ENCODE peak calls at places on chromosomes 5 and 9, in ten cellular contexts. One of them, this sample, is unnamed.

GRCh38 chr5:35369965-35370790 is 139.9 kb upstream of the PRLR start:
- DNase-seq in COLO829: peak; percentile 8
- DNase-seq in NCI-H2029 treated with DMSO at 0.1 percent for 48 hours: no peak
- DNase-seq in cardiac muscle cell: no peak
- DNase-seq in heart right ventricle: no peak
- DNase-seq in GM13976: no peak
- DNase-seq in smooth muscle cell of the brain vasculature: no peak
- DNase-seq in stimulated activated CD8-positive, alpha-beta memory T cell treated with anti-CD3 and anti-CD28 coated beads, Interleukin-12 subunit alpha, Interleukin-12 subunit beta, amount 100 ng/mL, for 4 hours: no peak
- DNase-seq in amniotic epithelial cell: peak; percentile 32
- DNase-seq in HFFc6: no peak
- DNase-seq in this sample: no peak

GRCh38 chr5:130520211-130520610 is 615.9 kb downstream of the CHSY3 start:
- DNase-seq in GM13976: no peak
- DNase-seq in cardiac muscle cell: no peak
- DNase-seq in smooth muscle cell of the brain vasculature: no peak
- DNase-seq in amniotic epithelial cell: peak; percentile 32
- DNase-seq in heart right ventricle: no peak
- DNase-seq in COLO829: no peak
- DNase-seq in stimulated activated CD8-positive, alpha-beta memory T cell treated with anti-CD3 and anti-CD28 coated beads, Interleukin-12 subunit alpha, Interleukin-12 subunit beta, amount 100 ng/mL, for 4 hours: no peak
- DNase-seq in HFFc6: no peak
- DNase-seq in NCI-H2029 treated with DMSO at 0.1 percent for 48 hours: no peak
- DNase-seq in this sample: no peak

GRCh38 chr9:14831661-14832060 is 78.6 kb downstream of the FREM1 start:
- DNase-seq in stimulated activated CD8-positive, alpha-beta memory T cell treated with anti-CD3 and anti-CD28 coated beads, Interleukin-12 subunit alpha, Interleukin-12 subunit beta, amount 100 ng/mL, for 4 hours: no peak
- DNase-seq in heart right ventricle: no peak
- DNase-seq in NCI-H2029 treated with DMSO at 0.1 percent for 48 hours: no peak
- DNase-seq in smooth muscle cell of the brain vasculature: no peak
- DNase-seq in cardiac muscle cell: no peak
- DNase-seq in GM13976: no peak
- DNase-seq in amniotic epithelial cell: no peak
- DNase-seq in COLO829: no peak
- DNase-seq in HFFc6: no peak
- DNase-seq in this sample: no peak

GRCh38 chr9:22623236-22623635 is 176.6 kb downstream of the DMRTA1 start:
- DNase-seq in HFFc6: no peak
- DNase-seq in amniotic epithelial cell: no peak
- DNase-seq in stimulated activated CD8-positive, alpha-beta memory T cell treated with anti-CD3 and anti-CD28 coated beads, Interleukin-12 subunit alpha, Interleukin-12 subunit beta, amount 100 ng/mL, for 4 hours: no peak
- DNase-seq in GM13976: no peak
- DNase-seq in COLO829: no peak
- DNase-seq in NCI-H2029 treated with DMSO at 0.1 percent for 48 hours: no peak
- DNase-seq in heart right ventricle: no peak
- DNase-seq in cardiac muscle cell: no peak
- DNase-seq in smooth muscle cell of the brain vasculature: no peak
- DNase-seq in this sample: no peak

GRCh38 chr9:81035171-81035570 is 654.2 kb downstream of the TLE1 start:
- DNase-seq in NCI-H2029 treated with DMSO at 0.1 percent for 48 hours: no peak
- DNase-seq in stimulated activated CD8-positive, alpha-beta memory T cell treated with anti-CD3 and anti-CD28 coated beads, Interleukin-12 subunit alpha, Interleukin-12 subunit beta, amount 100 ng/mL, for 4 hours: no peak
- DNase-seq in HFFc6: peak; percentile 52
- DNase-seq in COLO829: peak; percentile 66
- DNase-seq in heart right ventricle: no peak
- DNase-seq in smooth muscle cell of the brain vasculature: no peak
- DNase-seq in cardiac muscle cell: no peak
- DNase-seq in amniotic epithelial cell: peak; percentile 98
- DNase-seq in GM13976: no peak
- DNase-seq in this sample: no peak

GRCh38 chr5:16913840-16914435 is 22.1 kb downstream of the MYO10 start:
- DNase-seq in amniotic epithelial cell: no peak
- DNase-seq in NCI-H2029 treated with DMSO at 0.1 percent for 48 hours: no peak
- DNase-seq in HFFc6: no peak
- DNase-seq in COLO829: no peak
- DNase-seq in GM13976: no peak
- DNase-seq in cardiac muscle cell: no peak
- DNase-seq in heart right ventricle: no peak
- DNase-seq in smooth muscle cell of the brain vasculature: no peak
- DNase-seq in stimulated activated CD8-positive, alpha-beta memory T cell treated with anti-CD3 and anti-CD28 coated beads, Interleukin-12 subunit alpha, Interleukin-12 subunit beta, amount 100 ng/mL, for 4 hours: no peak
- DNase-seq in this sample: no peak

GRCh38 chr5:112823656-112824055 is 37.4 kb upstream of the SRP19 start:
- DNase-seq in COLO829: no peak
- DNase-seq in HFFc6: no peak
- DNase-seq in cardiac muscle cell: no peak
- DNase-seq in NCI-H2029 treated with DMSO at 0.1 percent for 48 hours: no peak
- DNase-seq in heart right ventricle: no peak
- DNase-seq in amniotic epithelial cell: no peak
- DNase-seq in GM13976: no peak
- DNase-seq in stimulated activated CD8-positive, alpha-beta memory T cell treated with anti-CD3 and anti-CD28 coated beads, Interleukin-12 subunit alpha, Interleukin-12 subunit beta, amount 100 ng/mL, for 4 hours: no peak
- DNase-seq in smooth muscle cell of the brain vasculature: no peak
- DNase-seq in this sample: no peak

GRCh38 chr9:19998153-19998552 is 209.3 kb upstream of the SLC24A2 start:
- DNase-seq in GM13976: no peak
- DNase-seq in cardiac muscle cell: no peak
- DNase-seq in HFFc6: peak; percentile 8
- DNase-seq in stimulated activated CD8-positive, alpha-beta memory T cell treated with anti-CD3 and anti-CD28 coated beads, Interleukin-12 subunit alpha, Interleukin-12 subunit beta, amount 100 ng/mL, for 4 hours: no peak
- DNase-seq in smooth muscle cell of the brain vasculature: no peak
- DNase-seq in amniotic epithelial cell: peak; percentile 12
- DNase-seq in heart right ventricle: no peak
- DNase-seq in NCI-H2029 treated with DMSO at 0.1 percent for 48 hours: no peak
- DNase-seq in COLO829: peak; percentile 13
- DNase-seq in this sample: no peak

GRCh38 chr5:57277085-57277484 is 103.2 kb downstream of the GPBP1 start:
- DNase-seq in amniotic epithelial cell: peak; percentile 36
- DNase-seq in cardiac muscle cell: no peak
- DNase-seq in NCI-H2029 treated with DMSO at 0.1 percent for 48 hours: no peak
- DNase-seq in GM13976: no peak
- DNase-seq in stimulated activated CD8-positive, alpha-beta memory T cell treated with anti-CD3 and anti-CD28 coated beads, Interleukin-12 subunit alpha, Interleukin-12 subunit beta, amount 100 ng/mL, for 4 hours: no peak
- DNase-seq in heart right ventricle: no peak
- DNase-seq in HFFc6: peak; percentile 11
- DNase-seq in COLO829: no peak
- DNase-seq in smooth muscle cell of the brain vasculature: peak; percentile 15
- DNase-seq in this sample: peak; percentile 33

GRCh38 chr5:158874814-158875213 is 224.9 kb downstream of the EBF1 start:
- DNase-seq in amniotic epithelial cell: no peak
- DNase-seq in cardiac muscle cell: no peak
- DNase-seq in NCI-H2029 treated with DMSO at 0.1 percent for 48 hours: no peak
- DNase-seq in smooth muscle cell of the brain vasculature: no peak
- DNase-seq in COLO829: no peak
- DNase-seq in GM13976: no peak
- DNase-seq in heart right ventricle: no peak
- DNase-seq in stimulated activated CD8-positive, alpha-beta memory T cell treated with anti-CD3 and anti-CD28 coated beads, Interleukin-12 subunit alpha, Interleukin-12 subunit beta, amount 100 ng/mL, for 4 hours: no peak
- DNase-seq in HFFc6: no peak
- DNase-seq in this sample: peak; percentile 27

GRCh38 chr5:39024005-39024404 is 50.2 kb downstream of the RICTOR start:
- DNase-seq in stimulated activated CD8-positive, alpha-beta memory T cell treated with anti-CD3 and anti-CD28 coated beads, Interleukin-12 subunit alpha, Interleukin-12 subunit beta, amount 100 ng/mL, for 4 hours: no peak
- DNase-seq in NCI-H2029 treated with DMSO at 0.1 percent for 48 hours: no peak
- DNase-seq in HFFc6: no peak
- DNase-seq in GM13976: no peak
- DNase-seq in heart right ventricle: no peak
- DNase-seq in amniotic epithelial cell: peak; percentile 42
- DNase-seq in COLO829: no peak
- DNase-seq in smooth muscle cell of the brain vasculature: no peak
- DNase-seq in cardiac muscle cell: no peak
- DNase-seq in this sample: peak; percentile 52

GRCh38 chr5:130652178-130652577 is 512.9 kb downstream of the HINT1 start:
- DNase-seq in GM13976: no peak
- DNase-seq in HFFc6: no peak
- DNase-seq in smooth muscle cell of the brain vasculature: peak; percentile 17
- DNase-seq in cardiac muscle cell: no peak
- DNase-seq in stimulated activated CD8-positive, alpha-beta memory T cell treated with anti-CD3 and anti-CD28 coated beads, Interleukin-12 subunit alpha, Interleukin-12 subunit beta, amount 100 ng/mL, for 4 hours: no peak
- DNase-seq in NCI-H2029 treated with DMSO at 0.1 percent for 48 hours: no peak
- DNase-seq in amniotic epithelial cell: peak; percentile 78
- DNase-seq in COLO829: no peak
- DNase-seq in heart right ventricle: no peak
- DNase-seq in this sample: no peak

GRCh38 chr9:133031496-133031911 is 707 bp downstream of the GTF3C5 start:
- DNase-seq in cardiac muscle cell: no peak
- DNase-seq in stimulated activated CD8-positive, alpha-beta memory T cell treated with anti-CD3 and anti-CD28 coated beads, Interleukin-12 subunit alpha, Interleukin-12 subunit beta, amount 100 ng/mL, for 4 hours: no peak
- DNase-seq in HFFc6: no peak
- DNase-seq in GM13976: no peak
- DNase-seq in heart right ventricle: no peak
- DNase-seq in COLO829: no peak
- DNase-seq in smooth muscle cell of the brain vasculature: no peak
- DNase-seq in amniotic epithelial cell: no peak
- DNase-seq in NCI-H2029 treated with DMSO at 0.1 percent for 48 hours: no peak
- DNase-seq in this sample: no peak

GRCh38 chr9:91034976-91035824 is 233.6 kb downstream of the SYK start:
- DNase-seq in amniotic epithelial cell: no peak
- DNase-seq in COLO829: no peak
- DNase-seq in smooth muscle cell of the brain vasculature: no peak
- DNase-seq in heart right ventricle: no peak
- DNase-seq in stimulated activated CD8-positive, alpha-beta memory T cell treated with anti-CD3 and anti-CD28 coated beads, Interleukin-12 subunit alpha, Interleukin-12 subunit beta, amount 100 ng/mL, for 4 hours: no peak
- DNase-seq in NCI-H2029 treated with DMSO at 0.1 percent for 48 hours: no peak
- DNase-seq in cardiac muscle cell: no peak
- DNase-seq in HFFc6: no peak
- DNase-seq in GM13976: peak; percentile 39
- DNase-seq in this sample: no peak

GRCh38 chr9:20524776-20525175 is 97.5 kb downstream of the MLLT3 start:
- DNase-seq in amniotic epithelial cell: no peak
- DNase-seq in smooth muscle cell of the brain vasculature: no peak
- DNase-seq in GM13976: no peak
- DNase-seq in heart right ventricle: no peak
- DNase-seq in COLO829: no peak
- DNase-seq in NCI-H2029 treated with DMSO at 0.1 percent for 48 hours: no peak
- DNase-seq in stimulated activated CD8-positive, alpha-beta memory T cell treated with anti-CD3 and anti-CD28 coated beads, Interleukin-12 subunit alpha, Interleukin-12 subunit beta, amount 100 ng/mL, for 4 hours: no peak
- DNase-seq in cardiac muscle cell: no peak
- DNase-seq in HFFc6: no peak
- DNase-seq in this sample: no peak

GRCh38 chr5:139752506-139753350 is 42.9 kb upstream of the PSD2 start:
- DNase-seq in NCI-H2029 treated with DMSO at 0.1 percent for 48 hours: no peak
- DNase-seq in heart right ventricle: no peak
- DNase-seq in amniotic epithelial cell: peak; percentile 54
- DNase-seq in HFFc6: peak; percentile 25
- DNase-seq in cardiac muscle cell: no peak
- DNase-seq in COLO829: no peak
- DNase-seq in GM13976: no peak
- DNase-seq in stimulated activated CD8-positive, alpha-beta memory T cell treated with anti-CD3 and anti-CD28 coated beads, Interleukin-12 subunit alpha, Interleukin-12 subunit beta, amount 100 ng/mL, for 4 hours: no peak
- DNase-seq in smooth muscle cell of the brain vasculature: no peak
- DNase-seq in this sample: no peak

GRCh38 chr9:75941577-75942311 is 51.3 kb downstream of the PCSK5 start:
- DNase-seq in heart right ventricle: no peak
- DNase-seq in GM13976: no peak
- DNase-seq in stimulated activated CD8-positive, alpha-beta memory T cell treated with anti-CD3 and anti-CD28 coated beads, Interleukin-12 subunit alpha, Interleukin-12 subunit beta, amount 100 ng/mL, for 4 hours: no peak
- DNase-seq in smooth muscle cell of the brain vasculature: no peak
- DNase-seq in cardiac muscle cell: no peak
- DNase-seq in amniotic epithelial cell: no peak
- DNase-seq in NCI-H2029 treated with DMSO at 0.1 percent for 48 hours: peak; percentile 22
- DNase-seq in HFFc6: no peak
- DNase-seq in COLO829: no peak
- DNase-seq in this sample: no peak

GRCh38 chr5:93503598-93504067 is 77.4 kb downstream of the NR2F1-AS1 start:
- DNase-seq in HFFc6: peak; percentile 90
- DNase-seq in GM13976: no peak
- DNase-seq in cardiac muscle cell: no peak
- DNase-seq in smooth muscle cell of the brain vasculature: peak; percentile 77
- DNase-seq in COLO829: no peak
- DNase-seq in NCI-H2029 treated with DMSO at 0.1 percent for 48 hours: no peak
- DNase-seq in stimulated activated CD8-positive, alpha-beta memory T cell treated with anti-CD3 and anti-CD28 coated beads, Interleukin-12 subunit alpha, Interleukin-12 subunit beta, amount 100 ng/mL, for 4 hours: no peak
- DNase-seq in amniotic epithelial cell: peak; percentile 99
- DNase-seq in heart right ventricle: no peak
- DNase-seq in this sample: no peak

This sample was measured in D341Med.